ENCODE peak calls at places on chromosomes 7 and 10, in seven cellular contexts. One of them, this sample, is unnamed.

GRCh38 chr7:101624246-101625000 is 4.7 kb downstream of the MYL10 start:
- DNase-seq in HCT116: no peak
- DNase-seq in colonic mucosa: no peak
- DNase-seq in K562: no peak
- DNase-seq in fibroblast of the aortic adventitia: no peak
- DNase-seq in mesendoderm: peak
- DNase-seq in astrocyte: no peak
- DNase-seq in this sample: peak

GRCh38 chr10:22320591-22321155 is at the start of gene BMI1:
- DNase-seq in astrocyte: peak
- DNase-seq in HCT116: no peak
- DNase-seq in colonic mucosa: peak
- DNase-seq in K562: peak
- DNase-seq in mesendoderm: peak
- DNase-seq in fibroblast of the aortic adventitia: peak
- DNase-seq in this sample: no peak

GRCh38 chr10:13347235-13348156 is 597 bp downstream of the SEPHS1 start:
- DNase-seq in K562: peak
- DNase-seq in HCT116: peak
- DNase-seq in fibroblast of the aortic adventitia: peak
- DNase-seq in astrocyte: peak
- DNase-seq in colonic mucosa: peak
- DNase-seq in mesendoderm: peak
- DNase-seq in this sample: peak

GRCh38 chr10:97333351-97333600 is 1.3 kb downstream of the FRAT2 start:
- DNase-seq in HCT116: no peak
- DNase-seq in astrocyte: peak
- DNase-seq in fibroblast of the aortic adventitia: peak
- DNase-seq in mesendoderm: peak
- DNase-seq in K562: peak
- DNase-seq in colonic mucosa: peak
- DNase-seq in this sample: no peak

GRCh38 chr7:150954986-150955518 is 23.1 kb downstream of the KCNH2 start:
- DNase-seq in astrocyte: no peak
- DNase-seq in K562: peak
- DNase-seq in fibroblast of the aortic adventitia: no peak
- DNase-seq in mesendoderm: no peak
- DNase-seq in colonic mucosa: no peak
- DNase-seq in HCT116: no peak
- DNase-seq in this sample: no peak

GRCh38 chr10:24255907-24256306 is 47.0 kb downstream of the KIAA1217 start:
- DNase-seq in HCT116: no peak
- DNase-seq in K562: no peak
- DNase-seq in mesendoderm: peak
- DNase-seq in fibroblast of the aortic adventitia: no peak
- DNase-seq in astrocyte: peak
- DNase-seq in colonic mucosa: no peak
- DNase-seq in this sample: no peak

GRCh38 chr7:151684408-151685175 is 164.9 kb upstream of the RHEB start:
- DNase-seq in mesendoderm: no peak
- DNase-seq in colonic mucosa: no peak
- DNase-seq in HCT116: no peak
- DNase-seq in K562: no peak
- DNase-seq in astrocyte: no peak
- DNase-seq in fibroblast of the aortic adventitia: peak
- DNase-seq in this sample: no peak

GRCh38 chr10:13816195-13816926 is 229.6 kb downstream of the PRPF18 start:
- DNase-seq in fibroblast of the aortic adventitia: peak
- DNase-seq in K562: no peak
- DNase-seq in HCT116: no peak
- DNase-seq in colonic mucosa: peak
- DNase-seq in astrocyte: peak
- DNase-seq in mesendoderm: no peak
- DNase-seq in this sample: no peak

GRCh38 chr10:31320179-31320597 is 1.2 kb downstream of the ZEB1 start:
- DNase-seq in fibroblast of the aortic adventitia: no peak
- DNase-seq in astrocyte: peak
- DNase-seq in K562: peak
- DNase-seq in mesendoderm: peak
- DNase-seq in HCT116: no peak
- DNase-seq in colonic mucosa: no peak
- DNase-seq in this sample: no peak

GRCh38 chr10:31322647-31323046 is 3.6 kb downstream of the ZEB1 start:
- DNase-seq in K562: no peak
- DNase-seq in fibroblast of the aortic adventitia: peak
- DNase-seq in colonic mucosa: no peak
- DNase-seq in mesendoderm: no peak
- DNase-seq in astrocyte: peak
- DNase-seq in HCT116: no peak
- DNase-seq in this sample: no peak

GRCh38 chr10:31320598-31321211 is 1.7 kb downstream of the ZEB1 start:
- DNase-seq in mesendoderm: peak
- DNase-seq in fibroblast of the aortic adventitia: peak
- DNase-seq in K562: peak
- DNase-seq in colonic mucosa: peak
- DNase-seq in HCT116: no peak
- DNase-seq in astrocyte: peak
- DNase-seq in this sample: no peak

GRCh38 chr10:31319602-31320178 is 674 bp downstream of the ZEB1 start:
- DNase-seq in colonic mucosa: no peak
- DNase-seq in astrocyte: no peak
- DNase-seq in mesendoderm: no peak
- DNase-seq in HCT116: no peak
- DNase-seq in K562: no peak
- DNase-seq in fibroblast of the aortic adventitia: no peak
- DNase-seq in this sample: no peak

DNA sequence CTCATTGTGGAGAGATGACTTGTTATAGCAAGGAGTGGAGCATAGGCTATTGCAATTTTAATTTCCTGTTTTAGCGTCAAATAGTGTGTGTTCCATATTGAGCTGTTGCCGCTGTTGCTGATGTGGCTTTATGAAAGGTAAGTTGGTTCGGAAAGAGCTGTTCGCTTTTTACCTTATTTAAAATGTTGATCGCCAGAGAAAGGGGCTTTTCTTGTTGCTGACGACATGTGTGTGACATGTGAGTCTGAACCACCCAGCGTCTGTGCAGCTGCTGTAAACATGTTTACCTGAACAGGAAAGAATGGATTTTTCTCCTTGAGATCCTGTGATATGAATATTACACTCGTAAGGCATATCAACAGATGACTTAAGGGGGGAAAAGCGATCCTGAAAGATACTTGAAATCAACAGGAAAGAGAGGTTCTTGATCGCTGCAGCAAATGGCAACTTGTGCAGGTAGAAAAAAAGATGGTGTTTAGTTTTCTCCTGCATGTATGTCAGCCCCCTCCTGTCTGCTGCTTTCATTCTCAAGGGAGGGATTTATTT is 2.5 kb downstream of the ZEB1 start:
- DNase-seq in colonic mucosa: no peak
- DNase-seq in K562: no peak
- DNase-seq in HCT116: no peak
- DNase-seq in mesendoderm: no peak
- DNase-seq in fibroblast of the aortic adventitia: peak
- DNase-seq in astrocyte: peak
- DNase-seq in this sample: no peak
- H3K4me3 ChIP-seq in colonic mucosa: peak
- H3K4me3 ChIP-seq in K562: no peak
- H3K4me3 ChIP-seq in HCT116: no peak
- H3K4me3 ChIP-seq in mesendoderm: no peak
- H3K4me3 ChIP-seq in fibroblast of the aortic adventitia: peak
- H3K4me3 ChIP-seq in astrocyte: peak
- H3K4me3 ChIP-seq in this sample: peak

GRCh38 chr10:62014510-62014909 is 113.0 kb downstream of the ARID5B start:
- DNase-seq in K562: no peak
- DNase-seq in colonic mucosa: no peak
- DNase-seq in astrocyte: no peak
- DNase-seq in mesendoderm: no peak
- DNase-seq in fibroblast of the aortic adventitia: no peak
- DNase-seq in HCT116: no peak
- DNase-seq in this sample: no peak

GRCh38 chr10:62017141-62017870 is 115.8 kb downstream of the ARID5B start:
- DNase-seq in fibroblast of the aortic adventitia: no peak
- DNase-seq in colonic mucosa: no peak
- DNase-seq in HCT116: no peak
- DNase-seq in astrocyte: no peak
- DNase-seq in mesendoderm: no peak
- DNase-seq in K562: no peak
- DNase-seq in this sample: no peak

GRCh38 chr10:62016477-62017140 is 115.1 kb downstream of the ARID5B start:
- DNase-seq in fibroblast of the aortic adventitia: no peak
- DNase-seq in mesendoderm: no peak
- DNase-seq in HCT116: no peak
- DNase-seq in K562: no peak
- DNase-seq in astrocyte: peak
- DNase-seq in colonic mucosa: no peak
- DNase-seq in this sample: no peak

GRCh38 chr10:62018141-62018911 is 116.8 kb downstream of the ARID5B start:
- DNase-seq in mesendoderm: no peak
- DNase-seq in K562: no peak
- DNase-seq in astrocyte: no peak
- DNase-seq in colonic mucosa: no peak
- DNase-seq in fibroblast of the aortic adventitia: no peak
- DNase-seq in HCT116: no peak
- DNase-seq in this sample: no peak

DNA sequence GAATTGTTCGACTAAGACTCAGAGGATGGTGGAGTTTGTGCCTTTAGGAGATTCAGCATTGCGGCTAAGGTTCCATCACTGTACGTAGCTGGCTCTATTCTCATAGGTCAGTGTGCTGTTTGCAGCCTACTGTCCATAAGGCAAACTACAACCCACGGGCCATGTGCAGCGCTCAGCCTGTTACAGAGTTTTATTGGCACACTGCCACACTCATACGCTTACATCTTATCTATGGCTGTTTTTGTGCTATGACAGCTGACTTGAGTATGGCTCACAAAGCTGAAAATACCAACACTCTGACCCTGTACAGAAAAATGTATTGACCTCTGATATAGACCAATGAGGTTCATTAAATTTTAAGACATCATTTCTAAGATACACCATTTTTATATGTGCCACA is 114.5 kb downstream of the ARID5B start:
- DNase-seq in HCT116: no peak
- DNase-seq in fibroblast of the aortic adventitia: no peak
- DNase-seq in K562: peak
- DNase-seq in colonic mucosa: no peak
- DNase-seq in mesendoderm: no peak
- DNase-seq in astrocyte: no peak
- DNase-seq in this sample: no peak
- H3K4me3 ChIP-seq in HCT116: no peak
- H3K4me3 ChIP-seq in fibroblast of the aortic adventitia: no peak
- H3K4me3 ChIP-seq in K562: no peak
- H3K4me3 ChIP-seq in colonic mucosa: no peak
- H3K4me3 ChIP-seq in mesendoderm: no peak
- H3K4me3 ChIP-seq in astrocyte: no peak
- H3K4me3 ChIP-seq in this sample: no peak

DNA sequence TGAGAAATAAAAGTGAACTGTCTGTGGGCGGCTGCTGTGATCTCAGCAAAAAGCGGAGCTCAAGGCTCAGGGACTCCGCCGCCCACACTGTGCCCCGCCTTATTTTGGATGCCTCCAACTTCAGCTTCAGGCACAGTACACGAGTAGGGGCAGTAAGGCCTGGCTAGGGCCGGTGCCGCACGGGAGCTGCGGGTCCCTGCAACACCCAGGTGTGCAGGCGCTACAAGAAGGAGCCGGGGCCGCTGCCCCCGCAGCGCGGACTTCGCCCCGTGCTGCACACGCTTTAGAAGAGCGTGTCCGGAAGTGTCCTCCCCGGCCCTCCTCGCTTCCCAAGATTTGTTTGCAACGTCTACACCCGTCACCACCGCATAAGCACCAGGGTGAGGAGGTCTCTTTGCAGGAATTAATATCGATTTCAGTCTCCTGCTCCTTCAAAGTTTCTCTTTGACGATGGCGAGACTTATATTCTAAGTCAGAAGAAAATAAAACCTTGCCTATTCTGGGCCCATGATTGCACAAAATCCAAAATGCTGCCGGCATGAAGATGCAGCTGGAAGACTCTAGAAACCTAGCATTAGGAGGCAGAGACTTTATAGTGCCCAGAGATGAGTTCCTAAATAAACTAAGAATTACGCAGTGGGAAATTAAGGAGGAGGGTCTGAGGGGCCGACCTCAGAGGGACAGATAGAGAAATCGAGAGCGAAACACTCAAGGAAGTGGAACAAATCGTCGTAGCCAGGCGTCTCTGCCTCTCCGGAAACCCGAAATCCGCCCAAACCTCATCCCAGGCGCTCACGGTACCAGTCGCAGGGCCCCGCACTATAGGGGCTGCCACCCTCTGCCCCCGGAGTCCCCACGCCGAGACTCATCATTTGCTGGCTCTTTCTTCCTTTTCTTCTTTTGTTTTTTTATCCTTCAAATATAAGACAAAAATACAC is 6.4 kb downstream of the VAX1 start:
- DNase-seq in mesendoderm: peak
- DNase-seq in fibroblast of the aortic adventitia: no peak
- DNase-seq in colonic mucosa: no peak
- DNase-seq in astrocyte: no peak
- DNase-seq in K562: peak
- DNase-seq in HCT116: no peak
- DNase-seq in this sample: no peak
- H3K4me3 ChIP-seq in mesendoderm: peak
- H3K4me3 ChIP-seq in fibroblast of the aortic adventitia: no peak
- H3K4me3 ChIP-seq in colonic mucosa: peak
- H3K4me3 ChIP-seq in astrocyte: no peak
- H3K4me3 ChIP-seq in K562: no peak
- H3K4me3 ChIP-seq in HCT116: no peak
- H3K4me3 ChIP-seq in this sample: no peak

GRCh38 chr10:44885710-44886109 is 25.4 kb upstream of the TMEM72 start:
- DNase-seq in colonic mucosa: no peak
- DNase-seq in fibroblast of the aortic adventitia: no peak
- DNase-seq in K562: no peak
- DNase-seq in mesendoderm: no peak
- DNase-seq in astrocyte: no peak
- DNase-seq in HCT116: no peak
- DNase-seq in this sample: no peak

GRCh38 chr10:44890721-44891550 is 20.2 kb upstream of the TMEM72 start:
- DNase-seq in astrocyte: no peak
- DNase-seq in HCT116: no peak
- DNase-seq in colonic mucosa: peak
- DNase-seq in mesendoderm: no peak
- DNase-seq in fibroblast of the aortic adventitia: no peak
- DNase-seq in K562: no peak
- DNase-seq in this sample: no peak

GRCh38 chr10:44888861-44889260 is 22.3 kb upstream of the TMEM72 start:
- DNase-seq in K562: no peak
- DNase-seq in HCT116: no peak
- DNase-seq in astrocyte: no peak
- DNase-seq in fibroblast of the aortic adventitia: no peak
- DNase-seq in colonic mucosa: peak
- DNase-seq in mesendoderm: no peak
- DNase-seq in this sample: no peak

GRCh38 chr10:44883581-44884331 is 27.4 kb upstream of the TMEM72 start:
- DNase-seq in K562: peak
- DNase-seq in HCT116: no peak
- DNase-seq in mesendoderm: no peak
- DNase-seq in fibroblast of the aortic adventitia: no peak
- DNase-seq in astrocyte: no peak
- DNase-seq in colonic mucosa: no peak
- DNase-seq in this sample: no peak

DNA sequence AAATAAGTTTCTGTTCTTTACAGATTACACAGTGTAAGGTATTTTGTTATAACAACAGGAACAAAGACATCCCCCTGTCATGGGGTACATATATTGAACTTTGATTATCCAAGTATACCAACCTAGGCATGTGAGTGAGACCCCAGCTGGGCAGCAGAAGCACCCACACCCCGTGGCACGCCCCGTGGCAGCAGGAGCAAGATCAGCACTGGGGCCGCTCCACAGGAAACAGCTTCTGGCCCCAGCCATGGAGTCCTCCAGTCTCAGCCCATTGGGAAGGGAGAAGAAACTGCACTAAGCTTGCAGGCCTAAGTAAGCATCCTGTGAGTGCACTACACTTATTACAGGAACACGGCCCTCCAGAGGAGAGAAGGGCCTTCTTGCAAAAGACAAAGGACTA is 24.2 kb upstream of the TMEM72 start:
- DNase-seq in HCT116: no peak
- DNase-seq in mesendoderm: no peak
- DNase-seq in colonic mucosa: no peak
- DNase-seq in K562: no peak
- DNase-seq in astrocyte: no peak
- DNase-seq in fibroblast of the aortic adventitia: no peak
- DNase-seq in this sample: no peak
- H3K4me3 ChIP-seq in HCT116: no peak
- H3K4me3 ChIP-seq in mesendoderm: no peak
- H3K4me3 ChIP-seq in colonic mucosa: no peak
- H3K4me3 ChIP-seq in K562: no peak
- H3K4me3 ChIP-seq in astrocyte: no peak
- H3K4me3 ChIP-seq in fibroblast of the aortic adventitia: no peak
- H3K4me3 ChIP-seq in this sample: no peak